ENCODE peak calls at places on chromosomes 12 and 14, in five cellular contexts. One of them, this sample, is unnamed.

GRCh38 chr12:47763481-47764344 is 5.0 kb upstream of the RAPGEF3 start:
- DNase-seq in GM23248: no peak
- DNase-seq in stimulated activated CD4-positive, alpha-beta T cell treated with anti-CD3 and anti-CD28 coated beads, Interleukin-2, amount 100 ng/mL, for 48 hours: no peak
- DNase-seq in hypothalamus: no peak
- DNase-seq in Jurkat, Clone E6-1: no peak
- DNase-seq in this sample: no peak

GRCh38 chr14:66746316-66747006 is 238.5 kb downstream of the GPHN start:
- DNase-seq in GM23248: peak
- DNase-seq in stimulated activated CD4-positive, alpha-beta T cell treated with anti-CD3 and anti-CD28 coated beads, Interleukin-2, amount 100 ng/mL, for 48 hours: no peak
- DNase-seq in Jurkat, Clone E6-1: peak
- DNase-seq in hypothalamus: no peak
- DNase-seq in this sample: no peak

GRCh38 chr14:58066115-58066514 is 85.9 kb downstream of the ARMH4 start:
- DNase-seq in stimulated activated CD4-positive, alpha-beta T cell treated with anti-CD3 and anti-CD28 coated beads, Interleukin-2, amount 100 ng/mL, for 48 hours: no peak
- DNase-seq in hypothalamus: no peak
- DNase-seq in GM23248: no peak
- DNase-seq in Jurkat, Clone E6-1: no peak
- DNase-seq in this sample: no peak

GRCh38 chr14:74551431-74551830 is 57.9 kb downstream of the ISCA2 start:
- DNase-seq in stimulated activated CD4-positive, alpha-beta T cell treated with anti-CD3 and anti-CD28 coated beads, Interleukin-2, amount 100 ng/mL, for 48 hours: no peak
- DNase-seq in hypothalamus: no peak
- DNase-seq in Jurkat, Clone E6-1: no peak
- DNase-seq in GM23248: no peak
- DNase-seq in this sample: no peak

GRCh38 chr12:110475426-110475825 is 6.8 kb downstream of the FAM216A start:
- DNase-seq in Jurkat, Clone E6-1: no peak
- DNase-seq in GM23248: no peak
- DNase-seq in hypothalamus: no peak
- DNase-seq in stimulated activated CD4-positive, alpha-beta T cell treated with anti-CD3 and anti-CD28 coated beads, Interleukin-2, amount 100 ng/mL, for 48 hours: no peak
- DNase-seq in this sample: no peak

GRCh38 chr14:24340606-24341005 is 815 bp upstream of the RIPK3 start:
- DNase-seq in Jurkat, Clone E6-1: no peak
- DNase-seq in stimulated activated CD4-positive, alpha-beta T cell treated with anti-CD3 and anti-CD28 coated beads, Interleukin-2, amount 100 ng/mL, for 48 hours: no peak
- DNase-seq in hypothalamus: no peak
- DNase-seq in GM23248: no peak
- DNase-seq in this sample: no peak

GRCh38 chr12:19003987-19004619 is 125.4 kb upstream of the PLEKHA5 start:
- DNase-seq in hypothalamus: no peak
- DNase-seq in Jurkat, Clone E6-1: no peak
- DNase-seq in stimulated activated CD4-positive, alpha-beta T cell treated with anti-CD3 and anti-CD28 coated beads, Interleukin-2, amount 100 ng/mL, for 48 hours: no peak
- DNase-seq in GM23248: no peak
- DNase-seq in this sample: no peak

GRCh38 chr12:59023861-59024424 is 103.6 kb upstream of the LRIG3 start:
- DNase-seq in Jurkat, Clone E6-1: no peak
- DNase-seq in hypothalamus: no peak
- DNase-seq in stimulated activated CD4-positive, alpha-beta T cell treated with anti-CD3 and anti-CD28 coated beads, Interleukin-2, amount 100 ng/mL, for 48 hours: no peak
- DNase-seq in GM23248: peak
- DNase-seq in this sample: no peak

GRCh38 chr12:44851586-44851985 is 24.5 kb downstream of the NELL2 start:
- DNase-seq in stimulated activated CD4-positive, alpha-beta T cell treated with anti-CD3 and anti-CD28 coated beads, Interleukin-2, amount 100 ng/mL, for 48 hours: no peak
- DNase-seq in Jurkat, Clone E6-1: no peak
- DNase-seq in hypothalamus: no peak
- DNase-seq in GM23248: no peak
- DNase-seq in this sample: no peak

GRCh38 chr12:14828896-14829295 is 14.4 kb downstream of the ART4 start:
- DNase-seq in GM23248: peak
- DNase-seq in Jurkat, Clone E6-1: peak
- DNase-seq in stimulated activated CD4-positive, alpha-beta T cell treated with anti-CD3 and anti-CD28 coated beads, Interleukin-2, amount 100 ng/mL, for 48 hours: no peak
- DNase-seq in hypothalamus: no peak
- DNase-seq in this sample: no peak

GRCh38 chr12:124036117-124037109 is 63.4 kb downstream of the ZNF664 start:
- DNase-seq in hypothalamus: peak
- DNase-seq in GM23248: peak
- DNase-seq in Jurkat, Clone E6-1: no peak
- DNase-seq in stimulated activated CD4-positive, alpha-beta T cell treated with anti-CD3 and anti-CD28 coated beads, Interleukin-2, amount 100 ng/mL, for 48 hours: peak
- DNase-seq in this sample: no peak

GRCh38 chr12:114636723-114637480 is 47.1 kb downstream of the TBX3 start:
- DNase-seq in stimulated activated CD4-positive, alpha-beta T cell treated with anti-CD3 and anti-CD28 coated beads, Interleukin-2, amount 100 ng/mL, for 48 hours: no peak
- DNase-seq in GM23248: peak
- DNase-seq in Jurkat, Clone E6-1: no peak
- DNase-seq in hypothalamus: peak
- DNase-seq in this sample: no peak

GRCh38 chr12:75862692-75863471 is 168.7 kb downstream of the PHLDA1 start:
- DNase-seq in hypothalamus: no peak
- DNase-seq in Jurkat, Clone E6-1: no peak
- DNase-seq in stimulated activated CD4-positive, alpha-beta T cell treated with anti-CD3 and anti-CD28 coated beads, Interleukin-2, amount 100 ng/mL, for 48 hours: no peak
- DNase-seq in GM23248: peak
- DNase-seq in this sample: no peak

GRCh38 chr14:100421756-100422470 is 98.8 kb downstream of the SLC25A47 start:
- DNase-seq in hypothalamus: no peak
- DNase-seq in GM23248: no peak
- DNase-seq in Jurkat, Clone E6-1: no peak
- DNase-seq in stimulated activated CD4-positive, alpha-beta T cell treated with anti-CD3 and anti-CD28 coated beads, Interleukin-2, amount 100 ng/mL, for 48 hours: no peak
- DNase-seq in this sample: no peak

GRCh38 chr12:67981236-67982164 is 7.7 kb upstream of the IFNG-AS1 start:
- DNase-seq in GM23248: peak
- DNase-seq in hypothalamus: no peak
- DNase-seq in stimulated activated CD4-positive, alpha-beta T cell treated with anti-CD3 and anti-CD28 coated beads, Interleukin-2, amount 100 ng/mL, for 48 hours: no peak
- DNase-seq in Jurkat, Clone E6-1: no peak
- DNase-seq in this sample: no peak